ENCODE peak calls at places on chromosome 14, in five cellular contexts. S, F, M, L and J are unnamed samples.

GRCh38 chr14:34498684-34499412 is 36.8 kb upstream of the SPTSSA start:
- DNase-seq in M (no peak), L (no peak), F (peak; percentile 46), S (no peak), J (peak; percentile 24)

GRCh38 chr14:95918466-95918865 is 41.8 kb downstream of the TUNAR start:
- DNase-seq in M (no peak), S (no peak), L (no peak), F (no peak), J (no peak)

GRCh38 chr14:58599145-58599544 is 38.6 kb upstream of the DACT1 start:
- DNase-seq in F (no peak), S (no peak), L (no peak), M (no peak), J (no peak)

GRCh38 chr14:58785741-58786140 is 148.0 kb downstream of the DACT1 start:
- DNase-seq in M (no peak), L (no peak), F (no peak), S (no peak), J (no peak)

GRCh38 chr14:68249534-68250517 is 430.2 kb downstream of the RAD51B start:
- DNase-seq in S (no peak), M (no peak), F (peak; percentile 58), L (no peak), J (no peak)

GRCh38 chr14:57611555-57612075 is 118.0 kb upstream of the CCDC198 start:
- DNase-seq in M (no peak), F (no peak), S (no peak), L (no peak), J (no peak)

GRCh38 chr14:59358105-59358504 is 107.1 kb downstream of the GPR135 start:
- DNase-seq in F (peak; percentile 32), L (no peak), S (no peak), M (no peak), J (no peak)

GRCh38 chr14:22178330-22178981 is 410.6 kb downstream of the DAD1 start:
- DNase-seq in M (peak; percentile 3), F (no peak), L (no peak), S (no peak), J (no peak)

GRCh38 chr14:81829447-81829846 is 295.8 kb upstream of the SEL1L start:
- DNase-seq in L (no peak), M (no peak), S (no peak), F (no peak), J (no peak)

GRCh38 chr14:68884031-68885030 is 91.5 kb upstream of the ZFP36L1 start:
- DNase-seq in F (peak; percentile 75), S (no peak), M (no peak), L (no peak), J (no peak)